ENCODE peak calls at places on chromosomes 3 and 15, in ten cellular contexts. G is foreskin fibroblast; J is RWPE2; L is CD8-positive, alpha-beta T cell; M is transverse colon; X is PC-3; A is GM12864; N is esophagus squamous epithelium; T is choroid plexus epithelial cell; P is fibroblast of mammary gland. C is an unnamed sample.

GRCh38 chr3:185737740-185738680 is 86.8 kb downstream of the IGF2BP2 start:
- DNase-seq in G (peak), J (no peak), L (no peak), M (no peak), X (peak), A (no peak), N (no peak), T (no peak), P (no peak), C (no peak)

GRCh38 chr15:25690673-25691543 is 172.2 kb downstream of the ATP10A start:
- DNase-seq in G (peak), J (peak), L (no peak), M (no peak), X (peak), A (no peak), N (no peak), T (peak), P (peak), C (no peak)

GRCh38 chr3:16601539-16602005 is 3.7 kb downstream of the DAZL start:
- DNase-seq in G (no peak), J (no peak), L (no peak), M (no peak), X (no peak), A (no peak), N (no peak), T (no peak), P (no peak), C (no peak)

GRCh38 chr15:43232289-43232874 is 11.6 kb upstream of the EPB42 start:
- DNase-seq in G (peak), J (no peak), L (no peak), M (no peak), X (peak), A (no peak), N (no peak), T (peak), P (peak), C (no peak)

GRCh38 chr3:146035366-146035765 is 125.6 kb downstream of the PLOD2 start:
- DNase-seq in G (peak), J (no peak), L (no peak), M (no peak), X (no peak), A (no peak), N (no peak), T (peak), P (peak), C (no peak)

GRCh38 chr3:58798312-58798711 is 131.7 kb upstream of the FAM3D start:
- DNase-seq in G (no peak), J (no peak), L (no peak), M (no peak), X (no peak), A (no peak), N (no peak), T (no peak), P (no peak), C (no peak)

GRCh38 chr3:2558828-2559227 is 460.2 kb downstream of the CNTN4 start:
- DNase-seq in G (no peak), J (no peak), L (no peak), M (no peak), X (no peak), A (no peak), N (no peak), T (no peak), P (no peak), C (no peak)

GRCh38 chr3:195715583-195716266 is 5.1 kb upstream of the MUC20 start:
- DNase-seq in G (peak), J (no peak), L (no peak), M (peak), X (peak), A (no peak), N (no peak), T (no peak), P (peak), C (no peak)

GRCh38 chr15:52491460-52491859 is 37.2 kb downstream of the MYO5A start:
- DNase-seq in G (peak), J (no peak), L (no peak), M (no peak), X (peak), A (no peak), N (no peak), T (no peak), P (peak), C (no peak)

GRCh38 chr3:41405466-41405865 is 206.2 kb downstream of the CTNNB1 start:
- DNase-seq in G (no peak), J (no peak), L (no peak), M (no peak), X (peak), A (no peak), N (no peak), T (peak), P (no peak), C (no peak)

GRCh38 chr15:52179278-52180195 is 11.7 kb downstream of the GNB5 start:
- DNase-seq in G (peak), J (peak), L (peak), M (peak), X (peak), A (peak), N (peak), T (peak), P (peak), C (peak)

GRCh38 chr3:10116138-10116460 is 624 bp downstream of the BRK1 start:
- DNase-seq in G (no peak), J (no peak), L (peak), M (no peak), X (peak), A (no peak), N (no peak), T (peak), P (peak), C (no peak)

GRCh38 chr15:87567399-87567798 is 689.1 kb downstream of the NTRK3 start:
- DNase-seq in G (no peak), J (no peak), L (no peak), M (no peak), X (no peak), A (no peak), N (no peak), T (no peak), P (no peak), C (no peak)

GRCh38 chr3:153165211-153165815 is 3.3 kb downstream of the RAP2B start:
- DNase-seq in G (peak), J (no peak), L (no peak), M (no peak), X (peak), A (no peak), N (no peak), T (peak), P (peak), C (no peak)

DNA sequence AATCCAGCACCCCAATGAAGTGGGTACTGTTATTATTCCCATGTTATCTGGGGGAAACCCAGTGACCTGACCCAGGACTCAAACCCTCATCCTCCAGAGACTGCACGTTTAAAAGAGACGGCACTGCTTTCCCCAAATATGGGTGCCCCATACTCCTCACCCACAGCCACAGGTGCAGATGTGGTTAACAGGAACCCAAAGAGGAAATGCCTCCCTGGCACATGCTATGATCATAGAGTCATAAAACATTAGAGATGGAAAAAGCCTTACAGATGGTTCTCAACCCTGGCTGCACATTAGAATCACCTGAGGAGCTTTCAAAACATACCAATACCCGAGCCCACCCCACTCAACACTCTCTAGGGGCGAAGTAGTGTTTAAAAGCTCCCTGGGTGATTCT is 111.5 kb downstream of the SEMA5B start:
- DNase-seq in G (no peak), J (no peak), L (no peak), M (no peak), X (no peak), A (no peak), N (no peak), T (no peak), P (no peak), C (no peak)
- TF ChIP-seq CTCF in G (no peak), J (no peak), L (no peak), M (no peak), X (no peak), A (no peak), N (no peak), T (no peak), P (no peak), C (no peak)

DNA sequence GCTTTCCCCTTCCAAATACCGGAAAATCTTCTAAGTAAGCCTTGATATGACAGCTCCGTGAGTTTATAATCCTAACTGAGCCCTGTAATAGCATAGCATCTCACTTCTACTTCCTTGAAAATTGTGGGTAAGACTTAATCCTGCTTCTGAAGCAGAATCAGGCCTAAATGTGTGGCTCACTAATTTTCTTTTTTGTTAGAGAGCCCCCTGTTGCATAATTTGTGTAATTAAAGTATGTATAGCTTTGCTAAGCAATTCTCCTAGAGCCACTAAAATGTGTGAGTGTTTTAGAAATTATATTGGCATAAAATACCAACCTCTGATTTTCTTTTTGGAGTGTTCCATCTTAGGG is 304.4 kb downstream of the FGF12 start:
- DNase-seq in G (no peak), J (no peak), L (no peak), M (no peak), X (no peak), A (no peak), N (no peak), T (no peak), P (no peak), C (no peak)
- TF ChIP-seq CTCF in G (no peak), J (peak), L (no peak), M (no peak), X (peak), A (no peak), N (no peak), T (no peak), P (no peak), C (no peak)

GRCh38 chr15:29361560-29361959 is 91.9 kb upstream of the NSMCE3 start:
- DNase-seq in G (no peak), J (no peak), L (no peak), M (no peak), X (no peak), A (no peak), N (no peak), T (no peak), P (no peak), C (no peak)

GRCh38 chr15:29369261-29369660 is 99.6 kb upstream of the NSMCE3 start:
- DNase-seq in G (no peak), J (no peak), L (no peak), M (no peak), X (no peak), A (no peak), N (no peak), T (no peak), P (no peak), C (no peak)

GRCh38 chr15:29364429-29365078 is 94.9 kb upstream of the NSMCE3 start:
- DNase-seq in G (peak), J (no peak), L (no peak), M (no peak), X (peak), A (no peak), N (no peak), T (peak), P (peak), C (no peak)
- TF ChIP-seq CTCF in G (no peak), J (peak), L (no peak), M (peak), X (peak), A (peak), N (no peak), T (peak), P (no peak), C (no peak)

GRCh38 chr3:108406063-108406660 is 104.2 kb downstream of the MYH15 start:
- DNase-seq in G (peak), J (no peak), L (no peak), M (no peak), X (no peak), A (no peak), N (no peak), T (peak), P (peak), C (no peak)

GRCh38 chr3:108404409-108404808 is 106.0 kb downstream of the MYH15 start:
- DNase-seq in G (peak), J (no peak), L (no peak), M (no peak), X (no peak), A (no peak), N (no peak), T (peak), P (peak), C (no peak)

GRCh38 chr3:108408883-108409612 is 101.3 kb downstream of the MYH15 start:
- DNase-seq in G (no peak), J (no peak), L (no peak), M (peak), X (no peak), A (no peak), N (no peak), T (no peak), P (no peak), C (no peak)

GRCh38 chr3:108407858-108408257 is 102.5 kb downstream of the MYH15 start:
- DNase-seq in G (no peak), J (no peak), L (no peak), M (no peak), X (no peak), A (no peak), N (no peak), T (no peak), P (no peak), C (no peak)

GRCh38 chr3:108406661-108407206 is 103.7 kb downstream of the MYH15 start:
- DNase-seq in G (peak), J (no peak), L (no peak), M (peak), X (peak), A (peak), N (no peak), T (peak), P (peak), C (peak)
- TF ChIP-seq CTCF in G (peak), J (peak), L (peak), M (peak), X (peak), A (peak), N (peak), T (peak), P (peak), C (peak)